ENCODE peak calls at places on chromosomes 6 and 20, in four cellular contexts. One of them, this sample, is unnamed.

GRCh38 chr6:136791296-136792065 is 796 bp downstream of the MAP3K5 start:
- DNase-seq in non-pigmented ciliary epithelial cell: no peak
- DNase-seq in nephron progenitor cell: peak; percentile 21
- DNase-seq in endothelial cell: peak; percentile 18
- DNase-seq in this sample: peak; percentile 28

GRCh38 chr6:170095273-170095976 is 195.5 kb downstream of the DLL1 start:
- DNase-seq in non-pigmented ciliary epithelial cell: no peak
- DNase-seq in nephron progenitor cell: no peak
- DNase-seq in endothelial cell: peak; percentile 3
- DNase-seq in this sample: no peak

GRCh38 chr6:111862314-111862713 is 10.9 kb downstream of the FYN start:
- DNase-seq in non-pigmented ciliary epithelial cell: no peak
- DNase-seq in nephron progenitor cell: no peak
- DNase-seq in endothelial cell: no peak
- DNase-seq in this sample: no peak

GRCh38 chr6:160116411-160116810 is 5.2 kb upstream of the SLC22A1 start:
- DNase-seq in non-pigmented ciliary epithelial cell: no peak
- DNase-seq in nephron progenitor cell: no peak
- DNase-seq in endothelial cell: no peak
- DNase-seq in this sample: no peak

GRCh38 chr6:33217681-33218080 is 9.4 kb downstream of the RING1 start:
- DNase-seq in non-pigmented ciliary epithelial cell: no peak
- DNase-seq in nephron progenitor cell: no peak
- DNase-seq in endothelial cell: no peak
- DNase-seq in this sample: no peak

GRCh38 chr6:152552616-152553209 is 84.4 kb downstream of the SYNE1 start:
- DNase-seq in non-pigmented ciliary epithelial cell: no peak
- DNase-seq in nephron progenitor cell: peak; percentile 70
- DNase-seq in endothelial cell: peak; percentile 72
- DNase-seq in this sample: peak; percentile 15

GRCh38 chr6:42066156-42066555 is 15.8 kb downstream of the TAF8 start:
- DNase-seq in non-pigmented ciliary epithelial cell: no peak
- DNase-seq in nephron progenitor cell: no peak
- DNase-seq in endothelial cell: no peak
- DNase-seq in this sample: no peak

GRCh38 chr20:61969806-61970205 is 95.9 kb downstream of the TAF4 start:
- DNase-seq in non-pigmented ciliary epithelial cell: no peak
- DNase-seq in nephron progenitor cell: no peak
- DNase-seq in endothelial cell: no peak
- DNase-seq in this sample: no peak

GRCh38 chr6:107620736-107621135 is 130.8 kb downstream of the SOBP start:
- DNase-seq in non-pigmented ciliary epithelial cell: no peak
- DNase-seq in nephron progenitor cell: no peak
- DNase-seq in endothelial cell: no peak
- DNase-seq in this sample: no peak

GRCh38 chr20:33672426-33673114 is 1.7 kb downstream of the NECAB3 start:
- DNase-seq in non-pigmented ciliary epithelial cell: no peak
- DNase-seq in nephron progenitor cell: no peak
- DNase-seq in endothelial cell: no peak
- DNase-seq in this sample: no peak

GRCh38 chr6:146850238-146850896 is 251.6 kb downstream of the ADGB start:
- DNase-seq in non-pigmented ciliary epithelial cell: no peak
- DNase-seq in nephron progenitor cell: no peak
- DNase-seq in endothelial cell: no peak
- DNase-seq in this sample: no peak

GRCh38 chr20:24033560-24033959 is 45.0 kb upstream of the GGTLC1 start:
- DNase-seq in non-pigmented ciliary epithelial cell: no peak
- DNase-seq in nephron progenitor cell: no peak
- DNase-seq in endothelial cell: no peak
- DNase-seq in this sample: no peak

GRCh38 chr20:40815156-40816038 is 126.4 kb upstream of the MAFB start:
- DNase-seq in non-pigmented ciliary epithelial cell: no peak
- DNase-seq in nephron progenitor cell: no peak
- DNase-seq in endothelial cell: no peak
- DNase-seq in this sample: no peak

GRCh38 chr20:15673206-15673605 is 900.0 kb downstream of the KIF16B start:
- DNase-seq in non-pigmented ciliary epithelial cell: peak; percentile 69
- DNase-seq in nephron progenitor cell: no peak
- DNase-seq in endothelial cell: no peak
- DNase-seq in this sample: no peak

This sample was measured in NCI-H1930.